ENCODE peak calls at places on chromosomes 1 and 21, in eight cellular contexts. D, J, C, O, U, H, V and G are unnamed samples.

GRCh38 chr1:193799948-193800690 is 613.7 kb upstream of the B3GALT2 start:
- DNase-seq in D (no peak), J (no peak), C (no peak), O (no peak), U (no peak), H (no peak), V (no peak), G (no peak)

GRCh38 chr1:109922326-109922725 is 11.7 kb downstream of the CSF1 start:
- DNase-seq in D (no peak), J (no peak), C (no peak), O (no peak), U (no peak), H (no peak), V (no peak), G (no peak)

GRCh38 chr1:93661829-93662474 is 19.7 kb downstream of the BCAR3 start:
- DNase-seq in D (no peak), J (no peak), C (no peak), O (no peak), U (peak), H (no peak), V (no peak), G (no peak)

GRCh38 chr1:103108525-103109150 is 316 bp upstream of the COL11A1 start:
- DNase-seq in D (no peak), J (no peak), C (no peak), O (no peak), U (no peak), H (no peak), V (peak), G (peak)

GRCh38 chr1:112673589-112674439 is 645 bp upstream of the MOV10 start:
- DNase-seq in D (no peak), J (no peak), C (peak), O (peak), U (peak), H (no peak), V (peak), G (no peak)

GRCh38 chr1:248818505-248819374 is 7.0 kb downstream of the SH3BP5L start:
- DNase-seq in D (no peak), J (no peak), C (no peak), O (no peak), U (no peak), H (no peak), V (no peak), G (no peak)

GRCh38 chr21:28746166-28746565 is 246.5 kb downstream of the LTN1 start:
- DNase-seq in D (no peak), J (no peak), C (no peak), O (no peak), U (no peak), H (no peak), V (no peak), G (no peak)

GRCh38 chr1:52739699-52740467 is 13.6 kb downstream of the ZYG11B start:
- DNase-seq in D (no peak), J (no peak), C (no peak), O (no peak), U (no peak), H (no peak), V (no peak), G (no peak)

GRCh38 chr1:195591917-195592672 is 1016.1 kb downstream of the KCNT2 start:
- DNase-seq in D (no peak), J (peak), C (no peak), O (no peak), U (peak), H (no peak), V (peak), G (no peak)

GRCh38 chr1:156742017-156742416 is 1.1 kb upstream of the MRPL24 start:
- DNase-seq in D (no peak), J (no peak), C (no peak), O (no peak), U (no peak), H (no peak), V (no peak), G (no peak)

GRCh38 chr21:8991088-8991907 is 1530.1 kb upstream of the TPTE start:
- DNase-seq in D (no peak), J (no peak), C (no peak), O (no peak), U (no peak), H (no peak), V (no peak), G (no peak)

GRCh38 chr1:42085596-42085995 is 67.6 kb upstream of the GUCA2B start:
- DNase-seq in D (no peak), J (no peak), C (no peak), O (no peak), U (no peak), H (no peak), V (no peak), G (no peak)

GRCh38 chr1:4089421-4090175 is 189.5 kb upstream of the C1orf174 start:
- DNase-seq in D (no peak), J (no peak), C (no peak), O (peak), U (no peak), H (no peak), V (no peak), G (no peak)

GRCh38 chr1:65845758-65846060 is 53.0 kb downstream of the PDE4B start:
- DNase-seq in D (peak), J (no peak), C (no peak), O (no peak), U (no peak), H (no peak), V (no peak), G (no peak)

GRCh38 chr1:219885680-219886079 is 42.7 kb downstream of the SLC30A10 start:
- DNase-seq in D (no peak), J (no peak), C (no peak), O (no peak), U (no peak), H (no peak), V (no peak), G (no peak)

GRCh38 chr1:229645296-229646050 is 19.4 kb downstream of the URB2 start:
- DNase-seq in D (no peak), J (no peak), C (no peak), O (no peak), U (no peak), H (no peak), V (no peak), G (peak)

GRCh38 chr1:19203440-19203839 is 6.6 kb downstream of the UBR4 start:
- DNase-seq in D (no peak), J (no peak), C (no peak), O (no peak), U (peak), H (no peak), V (no peak), G (no peak)

GRCh38 chr1:167797005-167797404 is 75.2 kb downstream of the MPZL1 start:
- DNase-seq in D (peak), J (peak), C (no peak), O (peak), U (peak), H (no peak), V (peak), G (no peak)

GRCh38 chr1:91075233-91076135 is 53.6 kb upstream of the ZNF644 start:
- DNase-seq in D (no peak), J (no peak), C (no peak), O (no peak), U (peak), H (no peak), V (no peak), G (no peak)

GRCh38 chr1:6685381-6685780 is 16.2 kb downstream of the DNAJC11 start:
- DNase-seq in D (no peak), J (no peak), C (no peak), O (no peak), U (no peak), H (no peak), V (no peak), G (no peak)

GRCh38 chr1:36352910-36353878 is 29.7 kb upstream of the EVA1B start:
- DNase-seq in D (no peak), J (no peak), C (no peak), O (no peak), U (peak), H (no peak), V (no peak), G (no peak)

GRCh38 chr1:41907446-41907845 is 11.3 kb downstream of the HIVEP3 start:
- DNase-seq in D (no peak), J (no peak), C (no peak), O (no peak), U (no peak), H (no peak), V (no peak), G (no peak)

GRCh38 chr1:53929349-53929945 is 16.1 kb downstream of the IFT25 start:
- DNase-seq in D (no peak), J (no peak), C (no peak), O (no peak), U (no peak), H (no peak), V (no peak), G (no peak)

GRCh38 chr1:214116258-214116657 is 128.5 kb downstream of the PROX1 start:
- DNase-seq in D (no peak), J (no peak), C (no peak), O (no peak), U (peak), H (no peak), V (no peak), G (no peak)

GRCh38 chr1:180988221-180988826 is 34.3 kb downstream of the STX6 start:
- DNase-seq in D (no peak), J (no peak), C (no peak), O (no peak), U (no peak), H (no peak), V (no peak), G (no peak)

GRCh38 chr21:31556662-31557061 is 102.8 kb upstream of the SOD1 start:
- DNase-seq in D (no peak), J (no peak), C (no peak), O (no peak), U (no peak), H (no peak), V (no peak), G (no peak)